ENCODE peak calls at places on chromosomes 16 and 17, in ten cellular contexts. One of them, this sample, is unnamed.
A peak's percentile ranks its signal among the peaks of the same experiment; 100 is the strongest.

GRCh38 chr16:17470871-17471744 is at the start of gene XYLT1:
- DNase-seq in kidney tubule cell: peak; percentile 76
- DNase-seq in A549: peak; percentile 25
- DNase-seq in NCI-H2171: peak; percentile 37
- DNase-seq in activated naive CD8-positive, alpha-beta T cell treated with anti-CD3 and anti-CD28 coated beads for 36 hours: peak; percentile 30
- DNase-seq in CD8-positive, alpha-beta T cell: no peak
- DNase-seq in head of caudate nucleus: peak; percentile 32
- DNase-seq in breast epithelium: no peak
- DNase-seq in retina: peak; percentile 69
- DNase-seq in non-pigmented ciliary epithelial cell: no peak
- DNase-seq in this sample: no peak

GRCh38 chr17:32116937-32117336 is 25.4 kb upstream of the RHOT1 start:
- DNase-seq in kidney tubule cell: no peak
- DNase-seq in A549: no peak
- DNase-seq in NCI-H2171: no peak
- DNase-seq in activated naive CD8-positive, alpha-beta T cell treated with anti-CD3 and anti-CD28 coated beads for 36 hours: no peak
- DNase-seq in CD8-positive, alpha-beta T cell: no peak
- DNase-seq in head of caudate nucleus: no peak
- DNase-seq in breast epithelium: no peak
- DNase-seq in retina: no peak
- DNase-seq in non-pigmented ciliary epithelial cell: no peak
- DNase-seq in this sample: no peak

GRCh38 chr16:48413291-48413690 is 28.1 kb upstream of the SIAH1 start:
- DNase-seq in kidney tubule cell: no peak
- DNase-seq in A549: no peak
- DNase-seq in NCI-H2171: no peak
- DNase-seq in activated naive CD8-positive, alpha-beta T cell treated with anti-CD3 and anti-CD28 coated beads for 36 hours: no peak
- DNase-seq in CD8-positive, alpha-beta T cell: no peak
- DNase-seq in head of caudate nucleus: no peak
- DNase-seq in breast epithelium: no peak
- DNase-seq in retina: no peak
- DNase-seq in non-pigmented ciliary epithelial cell: no peak
- DNase-seq in this sample: no peak

GRCh38 chr17:58556833-58557250 is 42.4 kb upstream of the MTMR4 start:
- DNase-seq in kidney tubule cell: no peak
- DNase-seq in A549: no peak
- DNase-seq in NCI-H2171: no peak
- DNase-seq in activated naive CD8-positive, alpha-beta T cell treated with anti-CD3 and anti-CD28 coated beads for 36 hours: no peak
- DNase-seq in CD8-positive, alpha-beta T cell: no peak
- DNase-seq in head of caudate nucleus: no peak
- DNase-seq in breast epithelium: no peak
- DNase-seq in retina: peak; percentile 39
- DNase-seq in non-pigmented ciliary epithelial cell: no peak
- DNase-seq in this sample: no peak

GRCh38 chr16:87822002-87822390 is 47.3 kb downstream of the SLC7A5 start:
- DNase-seq in kidney tubule cell: no peak
- DNase-seq in A549: no peak
- DNase-seq in NCI-H2171: no peak
- DNase-seq in activated naive CD8-positive, alpha-beta T cell treated with anti-CD3 and anti-CD28 coated beads for 36 hours: no peak
- DNase-seq in CD8-positive, alpha-beta T cell: no peak
- DNase-seq in head of caudate nucleus: no peak
- DNase-seq in breast epithelium: no peak
- DNase-seq in retina: no peak
- DNase-seq in non-pigmented ciliary epithelial cell: no peak
- DNase-seq in this sample: no peak

GRCh38 chr17:38671939-38672720 is 2.6 kb downstream of the EPOP start:
- DNase-seq in kidney tubule cell: no peak
- DNase-seq in A549: no peak
- DNase-seq in NCI-H2171: no peak
- DNase-seq in activated naive CD8-positive, alpha-beta T cell treated with anti-CD3 and anti-CD28 coated beads for 36 hours: no peak
- DNase-seq in CD8-positive, alpha-beta T cell: no peak
- DNase-seq in head of caudate nucleus: no peak
- DNase-seq in breast epithelium: no peak
- DNase-seq in retina: no peak
- DNase-seq in non-pigmented ciliary epithelial cell: no peak
- DNase-seq in this sample: no peak

GRCh38 chr16:4691666-4692412 is 1.5 kb upstream of the NUDT16L1 start:
- DNase-seq in kidney tubule cell: no peak
- DNase-seq in A549: no peak
- DNase-seq in NCI-H2171: no peak
- DNase-seq in activated naive CD8-positive, alpha-beta T cell treated with anti-CD3 and anti-CD28 coated beads for 36 hours: no peak
- DNase-seq in CD8-positive, alpha-beta T cell: no peak
- DNase-seq in head of caudate nucleus: no peak
- DNase-seq in breast epithelium: no peak
- DNase-seq in retina: no peak
- DNase-seq in non-pigmented ciliary epithelial cell: no peak
- DNase-seq in this sample: no peak

GRCh38 chr16:27314161-27314723 is 468 bp downstream of the IL4R start:
- DNase-seq in kidney tubule cell: peak; percentile 88
- DNase-seq in A549: peak; percentile 54
- DNase-seq in NCI-H2171: no peak
- DNase-seq in activated naive CD8-positive, alpha-beta T cell treated with anti-CD3 and anti-CD28 coated beads for 36 hours: peak; percentile 79
- DNase-seq in CD8-positive, alpha-beta T cell: peak; percentile 17
- DNase-seq in head of caudate nucleus: no peak
- DNase-seq in breast epithelium: no peak
- DNase-seq in retina: peak; percentile 51
- DNase-seq in non-pigmented ciliary epithelial cell: peak; percentile 93
- DNase-seq in this sample: peak; percentile 40

GRCh38 chr16:67425046-67425445 is 5.9 kb upstream of the HSD11B2 start:
- DNase-seq in kidney tubule cell: no peak
- DNase-seq in A549: no peak
- DNase-seq in NCI-H2171: no peak
- DNase-seq in activated naive CD8-positive, alpha-beta T cell treated with anti-CD3 and anti-CD28 coated beads for 36 hours: no peak
- DNase-seq in CD8-positive, alpha-beta T cell: no peak
- DNase-seq in head of caudate nucleus: no peak
- DNase-seq in breast epithelium: no peak
- DNase-seq in retina: no peak
- DNase-seq in non-pigmented ciliary epithelial cell: no peak
- DNase-seq in this sample: no peak

GRCh38 chr17:15744885-15745284 is 12.8 kb downstream of the TBC1D26 start:
- DNase-seq in kidney tubule cell: peak; percentile 78
- DNase-seq in A549: no peak
- DNase-seq in NCI-H2171: no peak
- DNase-seq in activated naive CD8-positive, alpha-beta T cell treated with anti-CD3 and anti-CD28 coated beads for 36 hours: no peak
- DNase-seq in CD8-positive, alpha-beta T cell: no peak
- DNase-seq in head of caudate nucleus: no peak
- DNase-seq in breast epithelium: no peak
- DNase-seq in retina: no peak
- DNase-seq in non-pigmented ciliary epithelial cell: peak; percentile 3
- DNase-seq in this sample: no peak

GRCh38 chr16:66516808-66517585 is 32.9 kb downstream of the TK2 start:
- DNase-seq in kidney tubule cell: peak; percentile 100
- DNase-seq in A549: peak; percentile 98
- DNase-seq in NCI-H2171: no peak
- DNase-seq in activated naive CD8-positive, alpha-beta T cell treated with anti-CD3 and anti-CD28 coated beads for 36 hours: peak; percentile 80
- DNase-seq in CD8-positive, alpha-beta T cell: peak; percentile 69
- DNase-seq in head of caudate nucleus: peak; percentile 87
- DNase-seq in breast epithelium: peak; percentile 96
- DNase-seq in retina: no peak
- DNase-seq in non-pigmented ciliary epithelial cell: peak; percentile 99
- DNase-seq in this sample: peak; percentile 96